ENCODE peak calls at places on chromosomes 11 and 22, in nine cellular contexts. X is brain microvascular endothelial cell; R is heart left ventricle; S is naive thymus-derived CD4-positive, alpha-beta T cell; H is left ventricle myocardium inferior; C is uterus; V is stomach; M is psoas muscle; G is iPS DF 6.9. U is an unnamed sample.

GRCh38 chr11:77801477-77801876 is 19.0 kb downstream of the RSF1 start:
- DNase-seq in G (no peak), V (no peak), C (no peak), S (no peak), R (no peak), H (no peak), M (no peak), X (no peak), U (no peak)

GRCh38 chr11:115920841-115921480 is 416.7 kb upstream of the CADM1 start:
- DNase-seq in G (no peak), V (no peak), X (no peak), R (no peak), C (no peak), S (no peak), H (no peak), M (no peak), U (no peak)

GRCh38 chr22:24499706-24500105 is 4.6 kb downstream of the UPB1 start:
- DNase-seq in H (no peak), X (no peak), M (no peak), R (peak), S (no peak), G (no peak), V (no peak), C (no peak), U (no peak)

GRCh38 chr11:33735166-33735425 is 1.1 kb downstream of the CD59 start:
- DNase-seq in G (no peak), M (no peak), C (no peak), S (no peak), H (no peak), R (no peak), X (no peak), V (no peak), U (no peak)

GRCh38 chr11:124891390-124891861 is 6.2 kb downstream of the ROBO4 start:
- DNase-seq in H (peak), S (no peak), X (no peak), G (no peak), V (no peak), C (no peak), M (no peak), R (no peak), U (no peak)

GRCh38 chr11:128182844-128183243 is 404.5 kb downstream of the ETS1 start:
- DNase-seq in H (no peak), S (no peak), R (no peak), X (peak), C (no peak), M (no peak), V (no peak), G (no peak), U (no peak)

GRCh38 chr11:98734686-98735085 is 286.1 kb upstream of the CNTN5 start:
- DNase-seq in M (no peak), G (no peak), C (no peak), S (no peak), H (no peak), V (no peak), R (no peak), X (no peak), U (no peak)

GRCh38 chr22:48685767-48686166 is 1141.9 kb downstream of the BRD1 start:
- DNase-seq in S (no peak), M (no peak), R (no peak), X (no peak), V (no peak), C (no peak), H (no peak), G (no peak), U (no peak)

GRCh38 chr11:130477646-130478203 is 29.3 kb downstream of the ADAMTS15 start:
- DNase-seq in V (no peak), R (no peak), C (no peak), X (no peak), S (no peak), M (no peak), G (no peak), H (no peak), U (no peak)

GRCh38 chr11:65794570-65795510 is 8.0 kb downstream of the OVOL1 start:
- DNase-seq in M (no peak), R (no peak), S (no peak), H (no peak), G (no peak), X (no peak), C (no peak), V (no peak), U (no peak)

GRCh38 chr11:65797711-65798110 is 10.8 kb downstream of the OVOL1 start:
- DNase-seq in M (no peak), C (no peak), G (no peak), V (no peak), S (no peak), R (no peak), H (no peak), X (no peak), U (no peak)

GRCh38 chr11:65798882-65799281 is 12.0 kb downstream of the OVOL1 start:
- DNase-seq in M (no peak), V (no peak), X (no peak), G (no peak), S (no peak), C (no peak), H (no peak), R (no peak), U (no peak)

GRCh38 chr11:65793625-65794400 is 7.0 kb downstream of the OVOL1 start:
- DNase-seq in H (no peak), C (no peak), S (no peak), G (no peak), M (no peak), V (no peak), R (peak), X (no peak), U (no peak)

DNA sequence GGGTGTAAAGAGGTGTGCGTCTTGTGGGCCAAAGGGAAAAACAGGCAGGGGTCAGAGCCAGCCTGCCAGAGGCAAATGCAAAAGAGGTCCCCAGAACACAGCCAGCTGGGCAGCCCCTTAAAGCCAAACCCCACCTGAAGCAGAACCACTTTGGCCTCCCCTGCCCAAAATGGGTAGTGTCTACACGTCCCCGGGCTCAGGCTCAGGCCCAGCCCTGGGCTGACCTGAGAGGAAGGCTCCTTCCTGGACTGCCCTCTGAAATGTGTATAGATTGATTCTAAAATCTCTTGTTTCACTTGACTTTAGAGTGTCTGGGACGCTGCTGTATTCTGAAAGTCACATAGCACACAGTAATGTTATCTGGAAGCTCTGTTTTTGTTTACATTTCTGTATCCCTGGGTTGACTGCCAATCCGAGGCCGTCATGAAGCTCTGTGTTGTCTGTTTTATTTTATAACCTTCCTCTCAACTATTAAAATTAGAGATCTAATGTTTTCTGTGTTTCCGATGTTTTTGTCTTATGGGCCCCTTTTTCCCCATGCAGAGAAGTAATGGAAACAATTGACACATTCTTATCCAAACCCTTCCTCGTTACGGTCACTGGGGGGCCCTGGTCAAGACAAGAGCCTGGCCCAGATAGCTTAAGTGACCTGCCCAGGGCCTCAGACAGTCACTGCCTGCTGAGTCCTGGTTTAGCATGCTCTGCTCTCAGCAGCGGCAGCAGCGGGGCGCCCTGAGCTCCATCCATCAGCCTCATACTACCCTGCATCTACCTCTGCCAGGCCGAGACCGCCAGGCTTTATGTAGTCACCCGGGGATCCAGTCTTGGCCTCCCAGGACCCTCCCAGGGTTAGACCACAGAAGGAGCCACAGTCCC is 10.1 kb downstream of the OVOL1 start:
- DNase-seq in G (no peak), R (peak), X (no peak), C (no peak), H (no peak), S (no peak), V (no peak), M (no peak), U (peak)
- H3K4me3 ChIP-seq in G (no peak), R (no peak), X (no peak), C (no peak), H (no peak), S (no peak), V (no peak), M (no peak), U (no peak)

GRCh38 chr11:19419021-19419750 is 178.4 kb upstream of the E2F8 start:
- DNase-seq in C (no peak), M (no peak), V (no peak), H (no peak), G (no peak), S (no peak), R (no peak), X (peak), U (no peak)
- H3K27ac ChIP-seq in C (no peak), M (no peak), V (no peak), H (no peak), G (no peak), S (no peak), R (no peak), X (no peak), U (no peak)

GRCh38 chr22:20522828-20523117 is 15.4 kb downstream of the MED15 start:
- DNase-seq in C (no peak), G (no peak), H (no peak), S (no peak), M (no peak), X (no peak), R (no peak), V (no peak), U (no peak)

GRCh38 chr22:20522134-20522827 is 14.9 kb downstream of the MED15 start:
- DNase-seq in C (no peak), M (no peak), H (no peak), R (no peak), S (no peak), G (no peak), X (no peak), V (no peak), U (no peak)

GRCh38 chr22:20524004-20524481 is 16.6 kb downstream of the MED15 start:
- DNase-seq in H (no peak), C (no peak), S (peak), V (no peak), R (no peak), G (no peak), M (no peak), X (no peak), U (no peak)

GRCh38 chr22:20525048-20525447 is 17.6 kb downstream of the MED15 start:
- DNase-seq in M (no peak), V (no peak), X (no peak), R (no peak), C (no peak), G (no peak), H (no peak), S (no peak), U (no peak)

DNA sequence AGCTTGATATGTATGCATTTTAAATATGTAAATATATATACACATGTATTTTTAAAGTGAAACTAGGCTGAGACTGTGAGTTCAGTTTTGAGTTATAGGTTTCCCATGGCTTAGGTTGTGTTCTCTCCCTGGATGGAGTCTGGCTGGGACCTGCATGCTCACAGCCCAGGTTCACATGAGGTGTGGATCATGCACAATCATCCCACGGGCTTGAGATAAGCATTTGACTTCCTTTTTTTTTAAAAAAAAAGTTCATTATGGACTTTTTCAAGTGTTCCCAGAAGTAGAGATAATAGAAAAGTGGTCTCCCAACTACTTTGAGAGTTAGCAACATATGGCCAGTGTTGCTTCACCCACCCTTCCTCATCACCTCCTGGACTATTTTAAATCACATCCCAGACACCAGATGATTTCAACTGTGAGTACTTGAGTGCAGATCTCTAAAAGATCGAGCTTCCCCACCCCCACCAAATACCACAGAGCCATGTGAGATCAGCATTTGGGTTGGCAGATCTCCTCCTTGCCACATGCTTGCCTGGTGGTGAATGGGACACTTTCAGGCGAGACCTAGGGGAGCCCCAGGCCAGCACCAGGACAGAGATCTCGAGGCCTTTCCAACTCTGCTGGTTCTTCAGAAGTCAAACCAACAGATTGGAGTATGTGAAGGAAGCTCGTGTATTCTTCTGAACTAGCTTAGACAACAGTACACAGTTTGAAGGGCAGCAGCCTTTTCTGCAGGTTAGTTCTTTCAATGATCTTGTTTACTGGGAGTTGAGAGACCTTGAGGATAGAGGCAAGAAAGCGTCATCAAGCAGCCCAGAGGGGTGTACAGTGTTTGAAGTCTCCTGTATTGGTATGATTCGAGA is 15.9 kb downstream of the MED15 start:
- DNase-seq in V (no peak), M (no peak), H (no peak), G (no peak), S (no peak), C (no peak), X (peak), R (no peak), U (no peak)
- H3K4me3 ChIP-seq in V (no peak), M (no peak), H (no peak), G (no peak), S (no peak), C (no peak), X (no peak), R (no peak), U (no peak)

GRCh38 chr22:46064236-46064965 is 85.9 kb upstream of the PPARA start:
- DNase-seq in H (peak), G (no peak), R (peak), C (peak), V (peak), X (no peak), M (peak), S (no peak), U (peak)

GRCh38 chr22:46066691-46067090 is 83.6 kb upstream of the PPARA start:
- DNase-seq in R (no peak), G (no peak), M (no peak), X (no peak), S (no peak), H (peak), V (peak), C (peak), U (peak)

GRCh38 chr22:46063861-46064235 is 86.5 kb upstream of the PPARA start:
- DNase-seq in X (no peak), C (peak), R (no peak), G (no peak), S (no peak), V (peak), M (no peak), H (peak), U (peak)

GRCh38 chr22:46065733-46066454 is 84.4 kb upstream of the PPARA start:
- DNase-seq in C (no peak), S (no peak), G (no peak), R (no peak), X (no peak), M (no peak), H (no peak), V (no peak), U (no peak)

DNA sequence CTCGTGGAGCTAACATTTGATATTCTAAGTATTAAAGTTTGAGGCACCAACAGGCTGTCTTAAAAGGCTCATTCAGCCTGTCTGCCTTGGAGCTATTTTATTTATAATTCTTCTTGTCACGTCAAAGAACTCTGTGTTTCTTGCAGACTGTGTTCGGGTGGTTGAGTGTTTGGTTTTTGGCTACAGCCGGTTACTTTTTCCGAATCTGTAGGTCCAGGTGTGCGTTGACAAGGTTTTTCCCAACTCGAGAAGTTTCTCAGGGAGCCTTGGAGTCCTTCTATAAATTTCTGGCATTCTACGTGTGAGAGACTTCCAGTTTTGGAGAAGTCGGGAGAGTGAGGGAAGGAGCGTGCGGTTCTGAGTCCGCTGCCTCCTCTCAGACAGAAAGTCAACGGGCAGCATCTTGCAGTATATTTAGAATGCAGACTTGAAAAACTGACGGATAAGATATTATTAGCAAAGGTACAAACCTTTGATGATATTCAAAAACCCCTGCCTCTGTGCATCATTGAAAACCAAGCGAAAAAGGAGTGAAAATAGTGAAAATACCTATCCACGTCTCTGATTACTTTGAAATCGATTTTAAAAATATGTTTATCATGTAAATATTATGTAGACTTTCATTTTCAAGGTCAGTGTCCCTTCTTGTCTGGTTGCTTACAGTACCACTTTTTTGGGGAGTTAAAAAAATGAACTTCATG is 85.2 kb upstream of the PPARA start:
- DNase-seq in C (peak), H (peak), S (no peak), G (no peak), M (no peak), X (no peak), V (peak), R (no peak), U (no peak)
- H3K27ac ChIP-seq in C (peak), H (peak), S (no peak), G (no peak), M (peak), X (no peak), V (peak), R (peak), U (peak)

GRCh38 chr11:117860139-117860538 is 16.3 kb downstream of the FXYD6 start:
- DNase-seq in G (no peak), X (no peak), S (no peak), H (no peak), R (no peak), V (peak), M (no peak), C (no peak), U (no peak)

GRCh38 chr11:117859713-117860112 is 16.7 kb downstream of the FXYD6 start:
- DNase-seq in C (no peak), V (no peak), R (no peak), G (no peak), X (no peak), M (no peak), S (no peak), H (no peak), U (no peak)

GRCh38 chr11:117862753-117863152 is 13.7 kb downstream of the FXYD6 start:
- DNase-seq in V (peak), G (no peak), X (no peak), R (no peak), S (no peak), M (no peak), C (no peak), H (no peak), U (no peak)

GRCh38 chr11:117862019-117862725 is 14.3 kb downstream of the FXYD6 start:
- DNase-seq in C (no peak), G (no peak), S (no peak), H (no peak), V (no peak), X (no peak), M (no peak), R (no peak), U (no peak)

GRCh38 chr11:117861151-117862018 is 15.1 kb downstream of the FXYD6 start:
- DNase-seq in S (no peak), H (peak), C (peak), R (peak), X (no peak), M (no peak), V (peak), G (peak), U (no peak)
- H3K4me3 ChIP-seq in S (no peak), H (peak), C (no peak), R (no peak), X (no peak), M (peak), V (no peak), G (no peak), U (no peak)

DNA sequence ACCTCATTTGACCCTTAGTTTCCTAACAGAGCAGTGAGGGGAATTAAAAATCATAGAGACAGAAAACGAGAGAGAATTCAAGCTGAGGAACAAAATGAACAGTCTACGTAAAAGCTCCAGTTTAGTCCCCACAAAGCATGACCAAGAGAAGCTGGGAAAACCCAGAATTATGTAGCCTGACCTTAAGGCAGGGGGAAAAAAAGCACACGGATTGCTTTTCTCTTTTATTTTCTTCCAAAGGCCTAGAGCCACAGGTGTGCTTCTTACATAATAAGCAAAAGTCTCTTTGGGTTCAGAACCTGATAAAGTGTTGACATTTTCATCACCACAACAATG is 528 bp upstream of the AMBRA1 start:
- DNase-seq in C (no peak), X (no peak), G (no peak), V (no peak), M (no peak), S (no peak), H (no peak), R (no peak), U (no peak)
- H3K27ac ChIP-seq in C (peak), X (peak), G (no peak), V (peak), M (peak), S (peak), H (peak), R (peak), U (peak)

DNA sequence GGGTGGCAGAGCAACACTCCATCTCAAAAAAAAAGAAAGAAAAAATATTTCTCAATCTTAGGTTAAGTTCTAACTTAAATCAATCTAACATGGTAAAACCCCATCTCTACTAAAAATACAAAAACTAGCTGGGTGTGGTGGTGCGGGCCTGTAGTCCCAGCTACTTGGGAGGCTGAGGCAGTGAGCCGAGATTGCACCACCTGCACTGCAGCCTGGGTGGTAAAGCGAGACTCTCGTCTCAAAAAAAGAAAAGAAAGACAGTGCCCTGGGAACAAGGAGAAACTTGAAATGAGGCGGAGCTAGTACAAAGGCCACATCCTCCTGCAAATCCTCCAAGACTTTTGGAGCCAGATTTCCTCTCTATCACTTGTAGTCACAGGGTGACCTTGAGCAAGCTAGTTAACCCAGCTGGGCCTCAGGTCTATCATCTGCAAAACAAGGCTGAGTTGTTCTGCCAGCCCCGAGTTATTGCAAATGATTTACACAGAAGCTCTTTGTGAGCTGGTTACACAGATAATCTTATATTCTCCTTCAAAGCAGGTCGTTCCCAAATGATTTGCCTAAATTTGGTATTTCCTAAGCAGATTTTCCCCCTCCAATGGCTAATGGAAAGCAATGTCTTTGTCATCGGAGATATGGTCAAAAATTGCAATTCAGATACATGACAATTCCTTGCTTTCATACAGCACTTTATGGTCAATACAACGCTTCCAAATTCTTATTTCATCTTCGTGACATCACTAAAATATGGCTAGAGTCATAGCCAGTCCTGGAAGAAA is 1.9 kb downstream of the ANKRD54 start:
- DNase-seq in M (no peak), R (no peak), G (no peak), V (no peak), X (no peak), H (no peak), C (no peak), S (no peak), U (no peak)
- H3K4me3 ChIP-seq in M (peak), R (no peak), G (no peak), V (no peak), X (no peak), H (peak), C (no peak), S (no peak), U (no peak)